ENCODE peak calls at places on chromosomes 12 and 14, in eight cellular contexts. One of them, this sample, is unnamed. For H3K4me1 and H3K27me3, the result is how much of the 10 kb centered on the place peaks cover.

GRCh38 chr12:32983968-32984367 is 87.4 kb upstream of the PKP2 start:
- DNase-seq in hepatocyte: no peak
- DNase-seq in CD8-positive, alpha-beta T cell: no peak
- DNase-seq in fibroblast of lung: no peak
- DNase-seq in thoracic aorta: no peak
- DNase-seq in body of pancreas: no peak
- DNase-seq in left ventricle myocardium inferior: no peak
- DNase-seq in aorta: no peak
- DNase-seq in this sample: no peak

GRCh38 chr14:105380656-105381210 is 17.6 kb upstream of the TEX22 start:
- DNase-seq in body of pancreas: no peak
- DNase-seq in thoracic aorta: no peak
- DNase-seq in hepatocyte: no peak
- DNase-seq in CD8-positive, alpha-beta T cell: no peak
- DNase-seq in fibroblast of lung: no peak
- DNase-seq in aorta: no peak
- DNase-seq in left ventricle myocardium inferior: no peak
- DNase-seq in this sample: peak

GRCh38 chr14:31829256-31829923 is 247.7 kb upstream of the ARHGAP5 start:
- DNase-seq in body of pancreas: no peak
- DNase-seq in thoracic aorta: no peak
- DNase-seq in aorta: no peak
- DNase-seq in CD8-positive, alpha-beta T cell: no peak
- DNase-seq in fibroblast of lung: peak
- DNase-seq in left ventricle myocardium inferior: no peak
- DNase-seq in hepatocyte: peak
- DNase-seq in this sample: no peak

GRCh38 chr14:34997762-34998161 is 15.0 kb downstream of the SRP54 start:
- DNase-seq in fibroblast of lung: peak
- DNase-seq in CD8-positive, alpha-beta T cell: no peak
- DNase-seq in left ventricle myocardium inferior: no peak
- DNase-seq in thoracic aorta: no peak
- DNase-seq in body of pancreas: no peak
- DNase-seq in aorta: no peak
- DNase-seq in hepatocyte: no peak
- DNase-seq in this sample: no peak

GRCh38 chr12:4910502-4911315 is 1.0 kb downstream of the KCNA1 start:
- DNase-seq in thoracic aorta: no peak
- DNase-seq in fibroblast of lung: peak
- DNase-seq in CD8-positive, alpha-beta T cell: no peak
- DNase-seq in hepatocyte: no peak
- DNase-seq in left ventricle myocardium inferior: no peak
- DNase-seq in body of pancreas: no peak
- DNase-seq in aorta: no peak
- DNase-seq in this sample: no peak

GRCh38 chr12:26124491-26125450 is at the start of gene BHLHE41:
- DNase-seq in aorta: peak
- DNase-seq in fibroblast of lung: peak
- DNase-seq in CD8-positive, alpha-beta T cell: no peak
- DNase-seq in left ventricle myocardium inferior: peak
- DNase-seq in hepatocyte: peak
- DNase-seq in body of pancreas: peak
- DNase-seq in thoracic aorta: peak
- DNase-seq in this sample: peak

GRCh38 chr12:38892090-38892786 is 13.2 kb downstream of the CPNE8 start:
- DNase-seq in aorta: no peak
- DNase-seq in left ventricle myocardium inferior: no peak
- DNase-seq in CD8-positive, alpha-beta T cell: no peak
- DNase-seq in fibroblast of lung: no peak
- DNase-seq in hepatocyte: peak
- DNase-seq in thoracic aorta: no peak
- DNase-seq in body of pancreas: peak
- DNase-seq in this sample: no peak

GRCh38 chr14:96001866-96002510 is 37.2 kb upstream of the C14orf132 start:
- DNase-seq in aorta: no peak
- DNase-seq in fibroblast of lung: peak
- DNase-seq in thoracic aorta: no peak
- DNase-seq in left ventricle myocardium inferior: no peak
- DNase-seq in hepatocyte: no peak
- DNase-seq in CD8-positive, alpha-beta T cell: no peak
- DNase-seq in body of pancreas: no peak
- DNase-seq in this sample: no peak

GRCh38 chr14:75188520-75189267 is 12.3 kb upstream of the TMED10 start:
- DNase-seq in thoracic aorta: no peak
- DNase-seq in left ventricle myocardium inferior: no peak
- DNase-seq in body of pancreas: no peak
- DNase-seq in aorta: no peak
- DNase-seq in CD8-positive, alpha-beta T cell: no peak
- DNase-seq in fibroblast of lung: no peak
- DNase-seq in hepatocyte: no peak
- DNase-seq in this sample: no peak

GRCh38 chr12:65824314-65824563 is at the start of gene HMGA2:
- DNase-seq in left ventricle myocardium inferior: no peak
- DNase-seq in hepatocyte: peak
- DNase-seq in CD8-positive, alpha-beta T cell: no peak
- DNase-seq in thoracic aorta: no peak
- DNase-seq in body of pancreas: no peak
- DNase-seq in aorta: peak
- DNase-seq in fibroblast of lung: peak
- DNase-seq in this sample: no peak

GRCh38 chr12:24404086-24404815 is 454.8 kb upstream of the SOX5 start:
- DNase-seq in fibroblast of lung: peak
- DNase-seq in body of pancreas: no peak
- DNase-seq in left ventricle myocardium inferior: no peak
- DNase-seq in hepatocyte: no peak
- DNase-seq in CD8-positive, alpha-beta T cell: no peak
- DNase-seq in thoracic aorta: no peak
- DNase-seq in aorta: no peak
- DNase-seq in this sample: no peak

GRCh38 chr14:56417173-56417572 is 162.4 kb upstream of the TMEM260 start:
- DNase-seq in body of pancreas: no peak
- DNase-seq in thoracic aorta: no peak
- DNase-seq in aorta: no peak
- DNase-seq in fibroblast of lung: no peak
- DNase-seq in CD8-positive, alpha-beta T cell: no peak
- DNase-seq in left ventricle myocardium inferior: no peak
- DNase-seq in hepatocyte: no peak
- DNase-seq in this sample: no peak

GRCh38 chr14:56414231-56414630 is 165.4 kb upstream of the TMEM260 start:
- DNase-seq in left ventricle myocardium inferior: no peak
- DNase-seq in hepatocyte: no peak
- DNase-seq in aorta: no peak
- DNase-seq in CD8-positive, alpha-beta T cell: no peak
- DNase-seq in thoracic aorta: no peak
- DNase-seq in fibroblast of lung: no peak
- DNase-seq in body of pancreas: no peak
- DNase-seq in this sample: no peak

GRCh38 chr14:56412453-56413434 is 166.9 kb upstream of the TMEM260 start:
- DNase-seq in thoracic aorta: no peak
- DNase-seq in fibroblast of lung: no peak
- DNase-seq in hepatocyte: no peak
- DNase-seq in left ventricle myocardium inferior: no peak
- DNase-seq in aorta: no peak
- DNase-seq in body of pancreas: no peak
- DNase-seq in CD8-positive, alpha-beta T cell: no peak
- DNase-seq in this sample: no peak

GRCh38 chr14:56416213-56416612 is 163.4 kb upstream of the TMEM260 start:
- DNase-seq in hepatocyte: no peak
- DNase-seq in aorta: no peak
- DNase-seq in CD8-positive, alpha-beta T cell: no peak
- DNase-seq in fibroblast of lung: no peak
- DNase-seq in thoracic aorta: no peak
- DNase-seq in left ventricle myocardium inferior: no peak
- DNase-seq in body of pancreas: no peak
- DNase-seq in this sample: no peak

DNA sequence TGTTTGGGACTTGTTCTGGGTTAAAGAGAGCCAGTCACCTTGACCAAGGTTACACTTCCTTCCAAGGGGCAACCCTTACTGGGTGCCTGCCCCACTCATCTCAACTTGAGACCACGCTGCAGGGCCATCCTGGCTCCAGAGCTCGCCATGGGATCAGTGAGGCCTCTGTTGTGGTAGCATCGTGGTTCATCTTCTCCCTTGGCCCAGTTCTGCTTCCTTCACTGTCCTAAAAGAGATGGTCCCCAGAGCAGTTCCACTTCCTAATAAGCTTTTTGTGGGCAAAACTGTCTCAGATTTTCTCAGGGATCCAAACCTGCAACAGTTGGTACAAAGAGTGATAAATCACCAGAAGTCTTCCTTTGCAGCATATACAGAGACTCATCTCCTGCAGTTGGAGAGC is 165.9 kb upstream of the TMEM260 start:
- DNase-seq in thoracic aorta: no peak
- DNase-seq in hepatocyte: no peak
- DNase-seq in left ventricle myocardium inferior: no peak
- DNase-seq in fibroblast of lung: no peak
- DNase-seq in body of pancreas: no peak
- DNase-seq in aorta: no peak
- DNase-seq in CD8-positive, alpha-beta T cell: no peak
- DNase-seq in this sample: no peak
- H3K4me1 ChIP-seq in thoracic aorta: under half
- H3K4me1 ChIP-seq in hepatocyte: under half
- H3K4me1 ChIP-seq in left ventricle myocardium inferior: under half
- H3K4me1 ChIP-seq in fibroblast of lung: under half
- H3K4me1 ChIP-seq in body of pancreas: under half
- H3K4me1 ChIP-seq in aorta: under half
- H3K4me1 ChIP-seq in CD8-positive, alpha-beta T cell: under half
- H3K4me1 ChIP-seq in this sample: under half

DNA sequence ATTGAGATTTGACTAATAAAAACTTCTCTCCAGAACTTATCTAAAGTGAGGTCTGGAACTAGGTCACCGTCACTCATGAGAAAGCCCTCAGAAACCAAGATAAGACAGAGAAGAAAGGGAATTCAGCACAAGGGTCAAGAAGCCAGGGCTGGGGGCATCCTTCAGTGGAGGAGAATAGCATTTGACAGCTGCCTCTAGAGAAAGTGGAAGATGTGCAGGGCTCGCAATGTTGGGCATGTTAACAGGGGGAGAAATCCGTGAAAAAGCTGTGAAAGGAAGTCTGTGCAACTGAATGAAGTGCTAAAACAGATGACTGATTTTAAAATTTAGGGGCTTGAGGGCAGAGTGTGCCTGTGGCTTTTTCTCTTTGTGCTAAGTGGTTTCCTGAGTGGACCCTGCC is 97.7 kb upstream of the IFNG-AS1 start:
- DNase-seq in fibroblast of lung: no peak
- DNase-seq in body of pancreas: no peak
- DNase-seq in CD8-positive, alpha-beta T cell: no peak
- DNase-seq in left ventricle myocardium inferior: no peak
- DNase-seq in aorta: no peak
- DNase-seq in thoracic aorta: no peak
- DNase-seq in hepatocyte: no peak
- DNase-seq in this sample: no peak
- H3K27me3 ChIP-seq in fibroblast of lung: under half
- H3K27me3 ChIP-seq in body of pancreas: under half
- H3K27me3 ChIP-seq in CD8-positive, alpha-beta T cell: under half
- H3K27me3 ChIP-seq in left ventricle myocardium inferior: under half
- H3K27me3 ChIP-seq in aorta: under half
- H3K27me3 ChIP-seq in thoracic aorta: under half
- H3K27me3 ChIP-seq in hepatocyte: under half
- H3K27me3 ChIP-seq in this sample: under half

GRCh38 chr14:101963611-101964296 is 619 bp upstream of the DYNC1H1 start:
- DNase-seq in CD8-positive, alpha-beta T cell: no peak
- DNase-seq in aorta: no peak
- DNase-seq in thoracic aorta: no peak
- DNase-seq in fibroblast of lung: no peak
- DNase-seq in hepatocyte: no peak
- DNase-seq in left ventricle myocardium inferior: no peak
- DNase-seq in body of pancreas: no peak
- DNase-seq in this sample: no peak
- H3K4me3 ChIP-seq in CD8-positive, alpha-beta T cell: no peak
- H3K4me3 ChIP-seq in aorta: no peak
- H3K4me3 ChIP-seq in thoracic aorta: peak
- H3K4me3 ChIP-seq in fibroblast of lung: peak
- H3K4me3 ChIP-seq in hepatocyte: no peak
- H3K4me3 ChIP-seq in left ventricle myocardium inferior: peak
- H3K4me3 ChIP-seq in body of pancreas: no peak
- H3K4me3 ChIP-seq in this sample: no peak

GRCh38 chr12:122977153-122977552 is 2.1 kb downstream of the OGFOD2 start:
- DNase-seq in hepatocyte: no peak
- DNase-seq in body of pancreas: no peak
- DNase-seq in thoracic aorta: no peak
- DNase-seq in CD8-positive, alpha-beta T cell: no peak
- DNase-seq in fibroblast of lung: no peak
- DNase-seq in aorta: no peak
- DNase-seq in left ventricle myocardium inferior: no peak
- DNase-seq in this sample: peak
- H3K4me1 ChIP-seq in hepatocyte: under half
- H3K4me1 ChIP-seq in body of pancreas: half or more
- H3K4me1 ChIP-seq in thoracic aorta: half or more
- H3K4me1 ChIP-seq in CD8-positive, alpha-beta T cell: under half
- H3K4me1 ChIP-seq in fibroblast of lung: under half
- H3K4me1 ChIP-seq in aorta: under half
- H3K4me1 ChIP-seq in left ventricle myocardium inferior: half or more
- H3K4me1 ChIP-seq in this sample: under half

GRCh38 chr14:99251721-99252120 is 20.3 kb downstream of the BCL11B start:
- DNase-seq in left ventricle myocardium inferior: no peak
- DNase-seq in CD8-positive, alpha-beta T cell: no peak
- DNase-seq in fibroblast of lung: no peak
- DNase-seq in aorta: no peak
- DNase-seq in body of pancreas: no peak
- DNase-seq in hepatocyte: no peak
- DNase-seq in thoracic aorta: no peak
- DNase-seq in this sample: no peak
- H3K27me3 ChIP-seq in left ventricle myocardium inferior: half or more
- H3K27me3 ChIP-seq in CD8-positive, alpha-beta T cell: under half
- H3K27me3 ChIP-seq in fibroblast of lung: under half
- H3K27me3 ChIP-seq in aorta: under half
- H3K27me3 ChIP-seq in body of pancreas: under half
- H3K27me3 ChIP-seq in hepatocyte: under half
- H3K27me3 ChIP-seq in thoracic aorta: under half
- H3K27me3 ChIP-seq in this sample: under half

GRCh38 chr12:116881325-116881866 is at the start of gene HRK:
- DNase-seq in thoracic aorta: no peak
- DNase-seq in fibroblast of lung: no peak
- DNase-seq in body of pancreas: peak
- DNase-seq in left ventricle myocardium inferior: no peak
- DNase-seq in hepatocyte: no peak
- DNase-seq in CD8-positive, alpha-beta T cell: no peak
- DNase-seq in aorta: no peak
- DNase-seq in this sample: no peak
- H3K4me3 ChIP-seq in thoracic aorta: peak
- H3K4me3 ChIP-seq in fibroblast of lung: peak
- H3K4me3 ChIP-seq in body of pancreas: no peak
- H3K4me3 ChIP-seq in left ventricle myocardium inferior: peak
- H3K4me3 ChIP-seq in hepatocyte: peak
- H3K4me3 ChIP-seq in CD8-positive, alpha-beta T cell: peak
- H3K4me3 ChIP-seq in aorta: peak
- H3K4me3 ChIP-seq in this sample: peak